ENCODE peak calls at places on chromosomes 1 and 21, in six cellular contexts. Z, J, U, S, H and O are unnamed samples.

GRCh38 chr1:27374687-27375086 is at the start of gene FCN3:
- DNase-seq in Z (no peak), J (no peak), U (no peak), S (no peak), H (no peak), O (no peak)

GRCh38 chr1:246632584-246633168 is 66.4 kb downstream of the CNST start:
- DNase-seq in Z (no peak), J (no peak), U (no peak), S (no peak), H (no peak), O (no peak)

GRCh38 chr21:45097827-45098387 is 23.5 kb downstream of the ADARB1 start:
- DNase-seq in Z (no peak), J (no peak), U (no peak), S (no peak), H (no peak), O (no peak)

GRCh38 chr1:162056043-162056442 is 13.4 kb upstream of the NOS1AP start:
- DNase-seq in Z (peak; percentile 66), J (peak; percentile 69), U (peak; percentile 76), S (peak; percentile 72), H (peak; percentile 70), O (peak; percentile 80)

GRCh38 chr1:43425045-43425444 is 28.7 kb downstream of the HYI start:
- DNase-seq in Z (no peak), J (no peak), U (no peak), S (no peak), H (no peak), O (no peak)

GRCh38 chr1:175016073-175016722 is 7.0 kb downstream of the MRPS14 start:
- DNase-seq in Z (no peak), J (no peak), U (no peak), S (no peak), H (no peak), O (no peak)

GRCh38 chr1:59360170-59360569 is 63.3 kb downstream of the FGGY start:
- DNase-seq in Z (peak; percentile 34), J (no peak), U (no peak), S (peak; percentile 2), H (no peak), O (no peak)

GRCh38 chr21:45618846-45619485 is 24.6 kb upstream of the PCBP3 start:
- DNase-seq in Z (no peak), J (peak; percentile 4), U (no peak), S (no peak), H (no peak), O (no peak)

GRCh38 chr1:53678948-53679825 is 59.8 kb downstream of the GLIS1 start:
- DNase-seq in Z (no peak), J (no peak), U (no peak), S (no peak), H (no peak), O (no peak)

GRCh38 chr1:48017716-48018115 is 20.5 kb upstream of the TRABD2B start:
- DNase-seq in Z (no peak), J (no peak), U (no peak), S (peak; percentile 6), H (no peak), O (no peak)

GRCh38 chr1:64505232-64505943 is 35.5 kb downstream of the CACHD1 start:
- DNase-seq in Z (peak; percentile 45), J (peak; percentile 94), U (no peak), S (peak; percentile 14), H (peak; percentile 61), O (no peak)

GRCh38 chr1:70327306-70328076 is 27.0 kb downstream of the ANKRD13C start:
- DNase-seq in Z (no peak), J (no peak), U (no peak), S (no peak), H (no peak), O (no peak)

GRCh38 chr1:108570128-108570527 is 10.2 kb downstream of the EEIG2 start:
- DNase-seq in Z (no peak), J (peak; percentile 31), U (no peak), S (peak; percentile 32), H (no peak), O (no peak)

GRCh38 chr1:183986941-183987340 is 50.6 kb downstream of the COLGALT2 start:
- DNase-seq in Z (no peak), J (no peak), U (no peak), S (no peak), H (no peak), O (no peak)

GRCh38 chr1:56469640-56470371 is 109.6 kb downstream of the PLPP3 start:
- DNase-seq in Z (no peak), J (no peak), U (no peak), S (no peak), H (no peak), O (no peak)

GRCh38 chr1:211613108-211613947 is 34.4 kb upstream of the SLC30A1 start:
- DNase-seq in Z (no peak), J (no peak), U (peak; percentile 95), S (peak; percentile 79), H (peak; percentile 52), O (peak; percentile 81)

GRCh38 chr1:151290709-151291303 is 8.7 kb downstream of the ZNF687 start:
- DNase-seq in Z (no peak), J (no peak), U (no peak), S (no peak), H (no peak), O (no peak)

GRCh38 chr1:223001653-223002634 is 141.1 kb downstream of the TLR5 start:
- DNase-seq in Z (no peak), J (no peak), U (no peak), S (peak; percentile 9), H (no peak), O (no peak)

GRCh38 chr1:2783435-2784397 is 17.8 kb downstream of the TTC34 start:
- DNase-seq in Z (no peak), J (no peak), U (peak; percentile 48), S (no peak), H (no peak), O (no peak)

DNA sequence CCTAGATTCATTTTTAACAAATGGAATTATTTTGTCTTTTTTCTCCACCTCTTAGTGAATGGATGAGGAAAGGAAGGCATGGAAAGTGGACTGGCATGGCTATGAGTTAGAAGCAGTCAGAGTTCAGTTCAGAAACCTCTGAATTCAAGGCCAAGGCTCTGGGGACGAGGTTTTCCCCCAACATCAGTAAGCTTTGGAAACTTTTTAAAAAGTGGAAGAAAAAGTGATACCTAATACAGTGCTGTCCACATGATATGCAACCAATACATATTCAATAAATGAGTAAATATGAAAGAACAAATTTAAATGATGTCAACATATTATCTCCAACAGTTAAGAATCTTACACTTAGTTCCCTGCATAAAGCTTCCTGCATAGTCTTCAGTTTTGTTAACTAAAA is 204.7 kb downstream of the HLX start:
- DNase-seq in Z (no peak), J (no peak), U (no peak), S (no peak), H (no peak), O (no peak)
- H3K27ac ChIP-seq in Z (no peak overlapping the region), J (no peak overlapping the region), U (no peak overlapping the region), S (no peak overlapping the region), H (no peak overlapping the region), O (no peak overlapping the region)

GRCh38 chr1:216757110-216757509 is 33.9 kb upstream of the ESRRG start:
- DNase-seq in Z (no peak), J (no peak), U (no peak), S (no peak), H (no peak), O (no peak)
- TF ChIP-seq EP300 in Z (no peak), J (no peak), U (no peak), S (no peak), H (no peak), O (no peak)

GRCh38 chr1:87953109-87953508 is 624.4 kb downstream of the LMO4 start:
- DNase-seq in Z (no peak), J (no peak), U (no peak), S (no peak), H (no peak), O (no peak)
- H3K27ac ChIP-seq in Z (no peak overlapping the region), J (no peak overlapping the region), U (no peak overlapping the region), S (no peak overlapping the region), H (no peak overlapping the region), O (no peak overlapping the region)

DNA sequence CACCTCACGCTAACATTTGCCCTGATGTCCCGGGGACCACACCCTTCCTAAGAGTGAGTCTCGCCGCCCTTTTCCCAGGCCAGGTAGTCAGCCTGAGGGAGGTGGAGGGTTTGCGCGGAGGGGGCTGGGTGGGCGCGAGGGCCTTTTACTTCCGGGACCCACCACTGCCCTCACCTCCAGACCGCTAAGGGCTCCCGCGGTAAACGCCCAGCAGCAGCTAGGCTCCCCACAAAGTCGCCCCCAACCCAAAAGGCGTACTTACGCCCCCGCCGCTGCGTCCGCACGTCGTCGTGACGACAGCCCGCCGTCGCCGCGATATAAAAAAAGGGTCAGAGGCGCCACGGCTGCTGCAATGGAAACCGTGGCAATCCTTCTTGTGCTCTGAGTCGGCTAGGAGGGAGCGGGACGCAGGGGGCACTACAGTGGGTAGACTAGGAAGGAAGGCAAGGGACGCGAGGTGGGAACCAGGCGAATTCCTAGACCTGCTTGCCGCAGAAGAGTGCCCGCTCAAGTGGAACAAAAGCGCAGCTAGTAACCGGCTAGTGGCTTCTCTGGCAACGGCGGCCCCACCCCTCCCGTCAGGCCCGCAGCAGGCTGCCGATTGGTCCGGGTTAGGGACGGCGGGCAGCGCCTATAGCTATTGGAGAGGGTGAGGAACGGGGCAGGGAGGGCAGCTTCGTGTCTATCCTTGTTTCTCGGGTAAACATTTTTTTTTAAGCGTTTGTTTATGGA is at the start of gene ODF2L:
- DNase-seq in Z (peak; percentile 84), J (peak; percentile 88), U (peak; percentile 95), S (peak; percentile 79), H (peak; percentile 87), O (peak; percentile 79)
- TF ChIP-seq EP300 in Z (no peak), J (no peak), U (no peak), S (no peak), H (no peak), O (no peak)